ENCODE peak calls at places on chromosomes 1 and 21, in nine cellular contexts. J is NCI-H1092 treated with DMSO at 0.1 percent for 48 hours, Y is colonic mucosa, M is GM04504, V is H1, B is esophagus squamous epithelium, R is neural crest cell, W is nucleus accumbens, P is ACHN. S is an unnamed sample.

GRCh38 chr1:166999090-166999489 is 10.0 kb downstream of the MAEL start:
- DNase-seq in V (no peak), W (no peak), B (no peak), R (no peak), M (no peak), P (no peak), Y (no peak), J (no peak), S (no peak)

GRCh38 chr1:58858344-58858673 is 74.5 kb upstream of the JUN start:
- DNase-seq in B (no peak), J (no peak), W (no peak), P (no peak), Y (no peak), V (no peak), M (no peak), R (no peak), S (no peak)

GRCh38 chr21:38352536-38353219 is 95.9 kb downstream of the KCNJ15 start:
- DNase-seq in J (peak; percentile 67), B (no peak), V (no peak), Y (peak; percentile 59), P (peak; percentile 62), R (peak; percentile 71), M (peak; percentile 62), W (no peak), S (peak; percentile 43)

GRCh38 chr1:10953505-10954193 is 58.8 kb upstream of the TARDBP start:
- DNase-seq in B (no peak), V (no peak), P (no peak), W (no peak), Y (no peak), M (no peak), R (no peak), J (no peak), S (no peak)

GRCh38 chr1:222263791-222264190 is 284.1 kb downstream of the HHIPL2 start:
- DNase-seq in V (no peak), R (no peak), W (no peak), Y (no peak), P (no peak), B (no peak), M (no peak), J (no peak), S (no peak)

GRCh38 chr1:15070145-15070748 is 83.3 kb upstream of the TMEM51 start:
- DNase-seq in P (no peak), B (no peak), W (no peak), Y (no peak), V (no peak), R (no peak), J (no peak), M (no peak), S (no peak)

GRCh38 chr1:187383366-187383765 is 554.6 kb downstream of the PLA2G4A start:
- DNase-seq in M (no peak), W (no peak), V (no peak), J (no peak), B (no peak), P (peak; percentile 7), R (no peak), Y (no peak), S (no peak)

GRCh38 chr1:210332719-210333398 is 4.2 kb downstream of the HHAT start:
- DNase-seq in J (no peak), R (no peak), P (no peak), B (no peak), M (no peak), W (no peak), V (no peak), Y (no peak), S (no peak)

GRCh38 chr1:9302745-9303524 is 10.2 kb downstream of the SPSB1 start:
- DNase-seq in P (peak; percentile 93), M (peak; percentile 89), R (no peak), W (no peak), V (no peak), J (no peak), B (no peak), Y (no peak), S (no peak)

GRCh38 chr1:53511323-53511932 is 52.2 kb downstream of the DMRTB1 start:
- DNase-seq in W (no peak), V (no peak), M (no peak), B (no peak), Y (no peak), P (no peak), R (no peak), J (no peak), S (no peak)

GRCh38 chr1:46153732-46154131 is 21.2 kb upstream of the TSPAN1 start:
- DNase-seq in M (no peak), P (no peak), W (no peak), R (no peak), V (no peak), B (no peak), Y (no peak), J (no peak), S (no peak)

GRCh38 chr1:61082336-61083013 is at the start of gene NFIA:
- DNase-seq in Y (peak; percentile 76), P (peak; percentile 70), M (no peak), W (no peak), B (no peak), R (peak; percentile 26), V (no peak), J (peak; percentile 45), S (peak; percentile 20)

GRCh38 chr1:70504176-70504820 is 93.2 kb downstream of the CTH start:
- DNase-seq in B (no peak), W (no peak), M (no peak), J (no peak), Y (peak; percentile 77), P (peak; percentile 6), V (no peak), R (no peak), S (no peak)

GRCh38 chr1:9345922-9346321 is 53.2 kb downstream of the SPSB1 start:
- DNase-seq in W (no peak), M (no peak), V (no peak), B (no peak), J (no peak), Y (no peak), R (no peak), P (no peak), S (no peak)

GRCh38 chr1:86926886-86927285 is 12.5 kb downstream of the HS2ST1 start:
- DNase-seq in B (no peak), V (no peak), J (no peak), M (no peak), Y (no peak), W (no peak), P (no peak), R (no peak), S (no peak)

GRCh38 chr1:21534674-21535378 is 25.6 kb downstream of the ALPL start:
- DNase-seq in M (no peak), J (peak; percentile 61), B (no peak), Y (peak; percentile 70), W (no peak), R (peak; percentile 28), P (peak; percentile 59), V (no peak), S (peak; percentile 6)

GRCh38 chr21:43866233-43866632 is 1.2 kb downstream of the AGPAT3 start:
- DNase-seq in J (no peak), P (no peak), Y (peak; percentile 64), M (no peak), W (no peak), B (no peak), V (no peak), R (no peak), S (no peak)

GRCh38 chr21:38060533-38060932 is 144.3 kb upstream of the KCNJ6 start:
- DNase-seq in Y (no peak), B (no peak), P (no peak), M (no peak), W (no peak), R (no peak), J (no peak), V (no peak), S (no peak)

GRCh38 chr1:27645071-27645415 is 10.1 kb upstream of the FGR start:
- DNase-seq in R (no peak), Y (no peak), B (no peak), M (no peak), V (no peak), W (no peak), J (no peak), P (no peak), S (no peak)

GRCh38 chr1:238088891-238089290 is 198.2 kb upstream of the ZP4 start:
- DNase-seq in J (peak; percentile 42), V (no peak), R (no peak), B (no peak), Y (no peak), P (no peak), M (no peak), W (no peak), S (peak; percentile 3)

GRCh38 chr21:43684424-43684823 is 25.1 kb downstream of the RRP1B start:
- DNase-seq in M (no peak), Y (no peak), B (no peak), W (no peak), R (no peak), P (no peak), J (no peak), V (no peak), S (no peak)

GRCh38 chr1:5390497-5390896 is 601.7 kb downstream of the NPHP4 start:
- DNase-seq in R (no peak), M (no peak), B (no peak), V (no peak), P (no peak), J (no peak), W (no peak), Y (no peak), S (no peak)

GRCh38 chr1:159084867-159085266 is 8.3 kb upstream of the AIM2 start:
- DNase-seq in V (no peak), J (no peak), B (no peak), R (no peak), Y (no peak), W (no peak), M (no peak), P (no peak), S (no peak)

GRCh38 chr21:38712076-38712475 is 93.7 kb upstream of the ETS2 start:
- DNase-seq in J (peak; percentile 96), V (peak; percentile 43), B (no peak), W (no peak), Y (peak; percentile 56), M (peak; percentile 22), P (peak; percentile 39), R (peak; percentile 7), S (peak; percentile 66)

GRCh38 chr1:187920976-187921375 is 1092.2 kb downstream of the PLA2G4A start:
- DNase-seq in V (no peak), M (no peak), P (no peak), J (no peak), Y (no peak), R (no peak), W (no peak), B (no peak), S (no peak)

GRCh38 chr1:231550448-231550781 is 21.9 kb downstream of the TSNAX start:
- DNase-seq in V (no peak), B (no peak), P (peak; percentile 50), W (no peak), J (no peak), M (no peak), Y (no peak), R (no peak), S (no peak)

GRCh38 chr1:11961230-11961629 is 19.0 kb upstream of the MFN2 start:
- DNase-seq in P (no peak), M (peak; percentile 38), B (no peak), R (no peak), J (no peak), V (no peak), W (no peak), Y (peak; percentile 34), S (no peak)

GRCh38 chr1:174160603-174161002 is 1.3 kb downstream of the RABGAP1L start:
- DNase-seq in P (no peak), Y (no peak), M (no peak), V (no peak), R (no peak), W (no peak), J (no peak), B (no peak), S (no peak)